ENCODE peak calls at places on chromosome 19, in eight cellular contexts. Y is SK-N-SH, S is H1, T is HCT116, M is K562, J is GM12878, C is A549, B is HepG2. Z is an unnamed sample.
A peak's percentile ranks its signal among the peaks of the same experiment; 100 is the strongest.

GRCh38 chr19:49224856-49225255 is 67.3 kb downstream of the TRPM4 start:
- DNase-seq in B (peak; percentile 55), Y (peak; percentile 66), J (no peak), M (peak; percentile 52), C (peak; percentile 84), S (peak; percentile 56), T (peak; percentile 61), Z (peak; percentile 80)

GRCh38 chr19:4115050-4115817 is 8.7 kb downstream of the MAP2K2 start:
- DNase-seq in T (no peak), B (no peak), C (no peak), Y (peak; percentile 7), J (peak; percentile 67), S (no peak), M (no peak), Z (no peak)

GRCh38 chr19:50358483-50359431 is 6.7 kb downstream of the NAPSA start:
- DNase-seq in Y (peak; percentile 89), C (no peak), J (peak; percentile 48), M (peak; percentile 96), T (no peak), S (no peak), B (no peak), Z (peak; percentile 69)

GRCh38 chr19:45785097-45785496 is 2.8 kb upstream of the DMPK start:
- DNase-seq in J (no peak), S (no peak), B (no peak), Y (no peak), T (no peak), M (no peak), C (no peak), Z (no peak)

GRCh38 chr19:28966737-28967401 is 246.1 kb downstream of the UQCRFS1 start:
- DNase-seq in S (no peak), C (no peak), T (no peak), M (no peak), Y (no peak), J (no peak), B (no peak), Z (no peak)

GRCh38 chr19:44785993-44786392 is 8.3 kb downstream of the CBLC start:
- DNase-seq in J (no peak), T (no peak), M (no peak), Y (no peak), C (no peak), S (no peak), B (no peak), Z (no peak)

GRCh38 chr19:50500753-50501151 is 10.2 kb downstream of the JOSD2 start:
- DNase-seq in Y (no peak), B (no peak), C (no peak), S (no peak), M (no peak), J (no peak), T (no peak), Z (no peak)

GRCh38 chr19:30159636-30160035 is 212.5 kb upstream of the ZNF536 start:
- DNase-seq in M (no peak), C (no peak), J (no peak), S (no peak), Y (no peak), B (no peak), T (no peak), Z (no peak)

GRCh38 chr19:3440082-3440481 is 40.2 kb downstream of the SMIM24 start:
- DNase-seq in M (peak; percentile 70), Y (peak; percentile 67), J (no peak), B (peak; percentile 50), T (no peak), S (no peak), C (peak; percentile 63), Z (no peak)

GRCh38 chr19:55516878-55517620 is 19.9 kb downstream of the SBK2 start:
- DNase-seq in Y (peak; percentile 100), M (peak; percentile 100), T (peak; percentile 87), J (peak; percentile 66), B (peak; percentile 78), C (peak; percentile 100), S (peak; percentile 83), Z (peak; percentile 89)

GRCh38 chr19:11821474-11821873 is 7.4 kb downstream of the ZNF440 start:
- DNase-seq in T (no peak), B (no peak), J (no peak), Y (no peak), C (no peak), S (no peak), M (peak; percentile 29), Z (no peak)

GRCh38 chr19:30237146-30237545 is 135.0 kb upstream of the ZNF536 start:
- DNase-seq in C (no peak), Y (no peak), M (no peak), B (no peak), S (no peak), J (no peak), T (no peak), Z (no peak)

GRCh38 chr19:39997595-39998216 is 846 bp downstream of the ZNF546 start:
- DNase-seq in M (no peak), C (no peak), T (no peak), S (no peak), Y (peak; percentile 37), B (peak; percentile 12), J (no peak), Z (no peak)

GRCh38 chr19:42325896-42326771 is 699 bp downstream of the MEGF8 start:
- DNase-seq in T (no peak), Y (peak; percentile 62), J (no peak), M (peak; percentile 50), C (peak; percentile 59), S (no peak), B (no peak), Z (no peak)

GRCh38 chr19:4391701-4392543 is 8.4 kb downstream of the SH3GL1 start:
- DNase-seq in S (no peak), Y (no peak), J (no peak), M (no peak), B (peak; percentile 84), C (no peak), T (no peak), Z (peak; percentile 99)

DNA sequence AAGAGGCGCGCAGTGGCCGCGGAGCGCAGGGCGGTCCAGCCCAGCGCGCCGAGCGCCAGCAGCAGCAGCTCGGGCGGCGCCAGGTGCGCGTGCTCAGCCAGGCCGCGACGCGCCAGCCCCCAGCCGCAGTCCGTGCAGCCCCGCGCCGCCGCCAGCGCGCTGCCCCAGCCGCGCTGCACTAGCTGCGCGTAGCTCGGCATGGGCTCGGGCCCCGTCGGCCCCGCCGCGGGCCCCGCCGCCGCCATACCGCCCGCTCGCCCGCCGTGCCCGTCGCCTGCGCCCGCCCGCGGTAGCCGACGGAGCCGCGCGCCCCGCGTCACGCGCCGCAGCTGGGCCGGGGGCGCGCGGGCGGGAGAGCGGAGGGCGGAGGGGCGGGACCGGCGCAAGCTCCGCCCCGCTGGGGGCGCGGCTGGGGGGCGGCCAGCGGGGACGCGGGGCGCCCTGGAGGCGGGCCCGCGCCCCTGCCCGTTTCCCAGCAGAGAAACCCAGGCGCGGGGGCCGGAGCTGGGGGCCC is at the start of gene CERS1:
- DNase-seq in B (no peak), S (no peak), Y (peak; percentile 95), T (no peak), M (peak; percentile 91), C (peak; percentile 21), J (no peak), Z (no peak)
- TF ChIP-seq MAX in B (peak; percentile 75), S (peak; percentile 54), Y (no peak), T (no peak), M (no peak), C (no peak), J (no peak), Z (no peak)

DNA sequence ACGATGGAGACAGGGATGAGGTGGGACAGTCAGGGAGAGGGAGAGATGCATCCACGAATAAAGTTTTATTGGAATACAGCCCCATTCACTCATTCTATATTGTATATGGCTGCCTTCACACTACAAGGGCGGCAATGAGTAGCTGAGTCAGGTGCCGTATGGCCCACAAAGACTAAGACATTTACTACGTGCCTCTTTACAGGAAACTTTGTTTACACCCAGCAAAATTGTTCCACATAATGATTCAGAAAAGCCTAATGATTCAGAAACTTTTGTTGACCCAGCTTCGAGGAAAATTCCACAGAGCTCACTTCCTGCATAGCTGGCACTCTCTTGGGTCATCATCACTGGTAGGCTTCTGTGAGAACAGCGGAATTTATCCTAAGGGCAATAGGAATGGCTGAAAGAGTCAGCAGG is 87.3 kb upstream of the PEG3 start:
- DNase-seq in T (no peak), J (no peak), Y (no peak), C (no peak), S (no peak), B (peak; percentile 80), M (no peak), Z (no peak)
- H3K4me1 ChIP-seq in T (no peaks in the 10 kb centered on the region), J (no peaks in the 10 kb centered on the region), Y (no peaks in the 10 kb centered on the region), C (no peaks in the 10 kb centered on the region), S (no peaks in the 10 kb centered on the region), B (peaks cover 76% of the 10 kb centered on the region), M (no peaks in the 10 kb centered on the region), Z (no peaks in the 10 kb centered on the region)

GRCh38 chr19:17183271-17183757 is 31.8 kb upstream of the USE1 start:
- DNase-seq in M (no peak), J (no peak), S (no peak), C (no peak), B (no peak), Y (no peak), T (no peak), Z (no peak)
- TF ChIP-seq MAX in M (no peak), J (no peak), S (peak; percentile 24), C (no peak), B (no peak), Y (no peak), T (no peak), Z (no peak)

GRCh38 chr19:7629347-7630054 is at the start of the genes PET100 and XAB2:
- DNase-seq in M (peak; percentile 96), S (peak; percentile 95), C (peak; percentile 96), Y (peak; percentile 97), T (peak; percentile 98), B (peak; percentile 98), J (peak; percentile 99), Z (peak; percentile 99)

GRCh38 chr19:7627166-7627565 is 2.2 kb downstream of the XAB2 start:
- DNase-seq in M (no peak), S (no peak), C (no peak), Y (no peak), B (no peak), T (no peak), J (no peak), Z (no peak)

GRCh38 chr19:7631577-7631976 is 1.9 kb downstream of the PCP2 start:
- DNase-seq in J (no peak), T (no peak), C (no peak), B (no peak), S (no peak), Y (no peak), M (no peak), Z (no peak)

GRCh38 chr19:7625763-7626372 is 3.5 kb downstream of the XAB2 start:
- DNase-seq in B (no peak), S (no peak), T (no peak), Y (no peak), M (no peak), C (no peak), J (no peak), Z (no peak)

GRCh38 chr19:7628589-7629311 is 595 bp downstream of the XAB2 start:
- DNase-seq in Y (no peak), C (no peak), S (no peak), J (no peak), T (no peak), B (no peak), M (peak; percentile 47), Z (peak; percentile 7)
- H3K4me1 ChIP-seq in Y (peaks cover 8% of the 10 kb centered on the region), C (peaks cover 14% of the 10 kb centered on the region), S (peaks cover 2% of the 10 kb centered on the region), J (peaks cover 13% of the 10 kb centered on the region), T (peaks cover 7% of the 10 kb centered on the region), B (peaks cover 22% of the 10 kb centered on the region), M (peaks cover 33% of the 10 kb centered on the region), Z (peaks cover 16% of the 10 kb centered on the region)

Z was measured in endothelial cell of umbilical vein.